ENCODE peak calls at places on chromosome 1, in eight cellular contexts. I is NCI-H2081; S is A673; T is pons; B is activated CD4-positive, alpha-beta memory T cell treated with anti-CD3 and anti-CD28 coated beads, Interleukin-2, amount 10 ng/mL, durations not matched to agents 7 days and 5 days; H is astrocyte of the spinal cord; G is stimulated activated CD8-positive, alpha-beta memory T cell treated with anti-CD3 and anti-CD28 coated beads, Interleukin-4, amount 100 ng/mL, for 1 hour; J is aorta. O is an unnamed sample.

GRCh38 chr1:99970713-99971255 is 988 bp downstream of the SLC35A3 start:
- DNase-seq in I (no peak), S (peak), T (no peak), B (no peak), H (no peak), G (no peak), J (no peak), O (no peak)

GRCh38 chr1:38589036-38589435 is 270.5 kb downstream of the RRAGC start:
- DNase-seq in I (no peak), S (peak), T (no peak), B (no peak), H (no peak), G (no peak), J (no peak), O (no peak)

GRCh38 chr1:208086116-208086515 is 158.1 kb downstream of the PLXNA2 start:
- DNase-seq in I (no peak), S (no peak), T (no peak), B (no peak), H (peak), G (no peak), J (no peak), O (no peak)

GRCh38 chr1:18998016-18998724 is 41.7 kb upstream of the IFFO2 start:
- DNase-seq in I (no peak), S (no peak), T (no peak), B (no peak), H (no peak), G (no peak), J (no peak), O (no peak)

GRCh38 chr1:184695023-184695422 is 59.6 kb downstream of the EDEM3 start:
- DNase-seq in I (no peak), S (no peak), T (no peak), B (no peak), H (no peak), G (no peak), J (no peak), O (no peak)

GRCh38 chr1:231203259-231204057 is 37.6 kb upstream of the GNPAT start:
- DNase-seq in I (no peak), S (no peak), T (no peak), B (no peak), H (no peak), G (no peak), J (no peak), O (no peak)

GRCh38 chr1:1432566-1432950 is 2.9 kb upstream of the VWA1 start:
- DNase-seq in I (no peak), S (no peak), T (no peak), B (no peak), H (no peak), G (no peak), J (no peak), O (no peak)

GRCh38 chr1:193229136-193229535 is 42.7 kb upstream of the B3GALT2 start:
- DNase-seq in I (no peak), S (no peak), T (no peak), B (no peak), H (peak), G (no peak), J (no peak), O (no peak)

GRCh38 chr1:24872446-24872845 is 57.6 kb downstream of the RUNX3 start:
- DNase-seq in I (no peak), S (no peak), T (peak), B (no peak), H (no peak), G (no peak), J (peak), O (no peak)

GRCh38 chr1:204432708-204433107 is 21.1 kb upstream of the PPP1R15B start:
- DNase-seq in I (no peak), S (no peak), T (no peak), B (no peak), H (no peak), G (no peak), J (no peak), O (no peak)

GRCh38 chr1:103901072-103901471 is 151.4 kb downstream of the AMY1C start:
- DNase-seq in I (no peak), S (no peak), T (no peak), B (no peak), H (no peak), G (no peak), J (no peak), O (no peak)

GRCh38 chr1:100834779-100835645 is 59.6 kb downstream of the EXTL2 start:
- DNase-seq in I (no peak), S (peak), T (peak), B (no peak), H (no peak), G (no peak), J (no peak), O (no peak)

GRCh38 chr1:116360435-116361173 is 12.4 kb upstream of the ATP1A1 start:
- DNase-seq in I (no peak), S (peak), T (peak), B (no peak), H (no peak), G (no peak), J (no peak), O (no peak)

O was measured in H1.